ENCODE peak calls at places on chromosome 1, in six cellular contexts. K is cardiac fibroblast, Y is ascending aorta, D is AG04450, A is pancreas, J is IMR-90. L is an unnamed sample.

GRCh38 chr1:2279210-2279639 is 51.1 kb downstream of the SKI start:
- DNase-seq in D (peak), A (no peak), K (peak), J (peak), Y (peak), L (no peak)

GRCh38 chr1:180182721-180183311 is 28.1 kb downstream of the QSOX1 start:
- DNase-seq in A (no peak), K (no peak), D (no peak), Y (no peak), J (no peak), L (no peak)

GRCh38 chr1:207925210-207925609 is 14.3 kb upstream of the CD34 start:
- DNase-seq in K (peak), D (no peak), A (no peak), J (no peak), Y (no peak), L (no peak)

GRCh38 chr1:228781161-228781771 is 46.0 kb downstream of the RHOU start:
- DNase-seq in K (peak), D (no peak), J (peak), A (no peak), Y (no peak), L (no peak)

GRCh38 chr1:177164380-177165068 is at the start of gene ASTN1:
- DNase-seq in D (no peak), K (no peak), Y (no peak), J (no peak), A (no peak), L (no peak)

GRCh38 chr1:147539122-147539575 is 2.2 kb upstream of the BCL9 start:
- DNase-seq in D (peak), K (peak), J (peak), Y (peak), A (no peak), L (no peak)

GRCh38 chr1:98870959-98871903 is 133.4 kb downstream of the PLPPR5 start:
- DNase-seq in J (no peak), D (no peak), K (no peak), A (no peak), Y (no peak), L (peak)

GRCh38 chr1:55288245-55288644 is 73.1 kb upstream of the USP24 start:
- DNase-seq in J (no peak), K (no peak), A (no peak), Y (peak), D (no peak), L (no peak)

GRCh38 chr1:174791863-174792262 is 207.9 kb upstream of the CACYBP start:
- DNase-seq in Y (no peak), A (no peak), K (no peak), J (no peak), D (no peak), L (no peak)

GRCh38 chr1:37949524-37950152 is 2.8 kb upstream of the INPP5B start:
- DNase-seq in Y (peak), D (no peak), A (no peak), J (no peak), K (no peak), L (no peak)

GRCh38 chr1:1307261-1307907 is 346 bp downstream of the ACAP3 start:
- DNase-seq in A (peak), J (no peak), Y (no peak), K (no peak), D (no peak), L (no peak)

GRCh38 chr1:119001181-119002018 is 13.3 kb upstream of the TBX15 start:
- DNase-seq in J (no peak), A (no peak), K (peak), D (no peak), Y (no peak), L (no peak)

GRCh38 chr1:230054092-230054749 is 12.8 kb upstream of the GALNT2 start:
- DNase-seq in J (no peak), D (no peak), A (no peak), K (no peak), Y (no peak), L (no peak)

GRCh38 chr1:207103892-207104373 is at the start of gene C4BPA:
- DNase-seq in Y (no peak), J (no peak), K (no peak), A (peak), D (no peak), L (no peak)

GRCh38 chr1:94622757-94623156 is 81.2 kb upstream of the F3 start:
- DNase-seq in K (peak), D (no peak), J (peak), Y (no peak), A (no peak), L (no peak)

GRCh38 chr1:244836135-244836521 is 670 bp downstream of the COX20 start:
- DNase-seq in K (peak), J (peak), A (no peak), D (no peak), Y (no peak), L (no peak)

GRCh38 chr1:116284819-116285390 is 88.1 kb upstream of the ATP1A1 start:
- DNase-seq in J (no peak), D (no peak), Y (no peak), K (no peak), A (no peak), L (no peak)

GRCh38 chr1:205849619-205850355 is at the start of gene PM20D1:
- DNase-seq in J (peak), K (peak), A (peak), Y (peak), D (peak), L (peak)

GRCh38 chr1:51170342-51170741 is 65.7 kb upstream of the RNF11 start:
- DNase-seq in A (no peak), D (no peak), Y (no peak), J (peak), K (peak), L (no peak)

GRCh38 chr1:117932576-117932975 is 3.0 kb downstream of the WDR3 start:
- DNase-seq in K (no peak), J (no peak), A (peak), D (no peak), Y (no peak), L (no peak)
- H3K4me3 ChIP-seq in K (no peak), J (no peak), A (no peak), D (no peak), Y (no peak), L (no peak)

GRCh38 chr1:16143566-16144324 is 12.1 kb downstream of the EPHA2 start:
- DNase-seq in Y (no peak), J (no peak), K (no peak), A (peak), D (no peak), L (no peak)
- H3K4me3 ChIP-seq in Y (no peak), J (no peak), K (no peak), A (no peak), D (no peak), L (no peak)

GRCh38 chr1:53400761-53401379 is 58.3 kb upstream of the DMRTB1 start:
- DNase-seq in K (no peak), Y (peak), J (peak), A (no peak), D (no peak), L (no peak)
- H3K4me3 ChIP-seq in K (no peak), Y (no peak), J (no peak), A (no peak), D (no peak), L (no peak)

GRCh38 chr1:169456029-169456428 is 28.8 kb upstream of the CCDC181 start:
- DNase-seq in Y (no peak), D (no peak), K (peak), A (no peak), J (no peak), L (no peak)

GRCh38 chr1:169462385-169462784 is 23.4 kb downstream of the SLC19A2 start:
- DNase-seq in Y (no peak), J (no peak), D (no peak), A (no peak), K (no peak), L (no peak)

GRCh38 chr1:169457443-169457842 is 28.3 kb downstream of the SLC19A2 start:
- DNase-seq in K (no peak), D (no peak), J (no peak), A (no peak), Y (no peak), L (no peak)

GRCh38 chr1:169461390-169462001 is 24.2 kb downstream of the SLC19A2 start:
- DNase-seq in J (no peak), Y (no peak), D (no peak), K (no peak), A (no peak), L (no peak)

GRCh38 chr1:169460193-169460833 is 25.4 kb downstream of the SLC19A2 start:
- DNase-seq in Y (no peak), D (no peak), A (no peak), K (peak), J (peak), L (no peak)
- H3K4me3 ChIP-seq in Y (no peak), D (peak), A (no peak), K (peak), J (peak), L (peak)

DNA sequence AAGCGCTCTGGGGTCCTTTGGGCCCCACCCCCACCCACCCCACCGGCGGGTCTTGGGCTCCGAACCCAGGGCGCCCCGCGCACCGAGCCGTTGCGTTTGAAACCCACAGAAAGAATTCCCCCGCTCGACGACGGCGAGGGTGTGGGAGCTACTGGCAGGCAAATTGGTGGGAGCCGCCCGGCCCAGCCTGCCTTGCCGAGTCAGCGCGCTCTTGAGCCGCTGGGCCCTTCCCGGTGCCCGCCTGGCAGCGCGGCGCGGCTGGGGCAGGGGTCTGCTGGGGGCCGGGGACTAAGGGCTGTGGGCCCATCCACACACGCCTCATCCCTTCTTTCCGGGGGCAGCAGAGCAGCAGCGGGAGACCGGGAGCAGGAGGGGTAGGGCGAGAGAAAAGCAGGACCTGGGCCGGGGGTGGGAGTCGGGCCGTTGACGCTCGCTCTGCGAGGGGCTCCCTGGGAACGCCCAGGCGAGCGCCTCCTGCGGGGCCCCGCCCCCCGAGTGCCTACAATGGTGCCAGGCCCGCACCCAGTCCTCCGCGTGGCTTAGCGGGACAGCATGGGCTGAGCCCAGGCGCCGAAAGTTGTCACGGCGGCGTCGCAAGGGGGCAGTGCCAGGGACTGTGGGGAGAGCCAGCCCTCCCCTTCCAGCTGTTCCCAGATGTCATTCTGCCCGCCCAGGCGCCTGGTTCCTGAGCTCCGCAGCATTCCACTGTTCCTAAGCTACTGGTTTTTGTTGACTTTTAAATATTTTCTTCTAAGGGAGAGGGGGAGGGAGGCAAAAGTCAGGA is at the start of gene C1orf94:
- DNase-seq in Y (no peak), J (no peak), K (no peak), D (no peak), A (no peak), L (no peak)
- H3K4me3 ChIP-seq in Y (peak), J (no peak), K (no peak), D (no peak), A (no peak), L (no peak)

L was measured in naive thymus-derived CD4-positive, alpha-beta T cell.